ENCODE peak calls at places on chromosomes 6 and 20, in ten cellular contexts. O, L, Q, V, P, A, Z, X, D and W are unnamed samples.

GRCh38 chr6:46190889-46191288 is 20.1 kb upstream of the ENPP5 start:
- DNase-seq in Q (no peak), V (no peak), P (no peak), O (no peak), L (no peak), D (no peak), A (no peak), Z (no peak), X (no peak), W (no peak)

GRCh38 chr6:110476046-110476849 is at the start of gene SLC22A16:
- DNase-seq in X (no peak), P (no peak), Q (no peak), A (no peak), D (no peak), V (peak; percentile 16), O (no peak), L (no peak), Z (no peak), W (peak; percentile 57)

GRCh38 chr20:19811231-19811630 is 53.2 kb downstream of the RIN2 start:
- DNase-seq in P (no peak), Z (no peak), Q (no peak), O (no peak), L (no peak), D (no peak), A (no peak), V (no peak), X (no peak), W (no peak)

GRCh38 chr20:20491110-20491783 is 123.3 kb downstream of the INSM1 start:
- DNase-seq in V (no peak), D (peak; percentile 12), Q (peak; percentile 61), O (no peak), Z (no peak), X (no peak), P (no peak), A (no peak), L (peak; percentile 36), W (no peak)

GRCh38 chr6:117810269-117810668 is 96.8 kb upstream of the SLC35F1 start:
- DNase-seq in Z (no peak), X (no peak), V (no peak), D (no peak), O (no peak), L (no peak), Q (no peak), P (no peak), A (no peak), W (no peak)

GRCh38 chr6:146868671-146869209 is 270.0 kb downstream of the ADGB start:
- DNase-seq in V (no peak), P (no peak), O (no peak), D (no peak), A (no peak), Q (no peak), Z (no peak), L (no peak), X (no peak), W (no peak)

GRCh38 chr6:105808571-105808970 is 277.6 kb upstream of the PRDM1 start:
- DNase-seq in Z (no peak), Q (no peak), V (no peak), A (no peak), P (no peak), D (no peak), X (no peak), O (no peak), L (no peak), W (no peak)

GRCh38 chr6:164967102-164967501 is 342.3 kb downstream of the C6orf118 start:
- DNase-seq in Z (no peak), P (no peak), D (no peak), A (no peak), Q (no peak), O (no peak), L (no peak), V (no peak), X (no peak), W (peak; percentile 33)

GRCh38 chr6:90393232-90393884 is 96.7 kb upstream of the BACH2 start:
- DNase-seq in Z (peak; percentile 58), X (peak; percentile 46), D (peak; percentile 46), L (peak; percentile 75), P (peak; percentile 59), Q (peak; percentile 75), O (peak; percentile 41), A (peak; percentile 69), V (peak; percentile 54), W (peak; percentile 88)

GRCh38 chr6:140960566-140960965 is 1172.2 kb upstream of the GJE1 start:
- DNase-seq in X (no peak), P (no peak), L (no peak), A (no peak), Z (no peak), O (no peak), V (peak; percentile 85), Q (no peak), D (no peak), W (no peak)

GRCh38 chr6:117483004-117483644 is 650 bp downstream of the DCBLD1 start:
- DNase-seq in Q (peak; percentile 38), Z (peak; percentile 59), V (peak; percentile 62), L (peak; percentile 7), D (no peak), O (no peak), A (peak; percentile 72), P (peak; percentile 69), X (no peak), W (peak; percentile 67)

GRCh38 chr20:2006452-2007381 is 12.9 kb upstream of the PDYN start:
- DNase-seq in V (peak; percentile 48), L (peak; percentile 49), A (peak; percentile 51), Q (peak; percentile 84), O (peak; percentile 19), D (peak; percentile 7), X (peak; percentile 9), Z (no peak), P (peak; percentile 56), W (peak; percentile 85)

GRCh38 chr6:73606428-73606827 is 47.4 kb downstream of the SLC17A5 start:
- DNase-seq in D (no peak), X (no peak), O (no peak), Q (peak; percentile 4), L (no peak), A (no peak), V (peak; percentile 8), Z (no peak), P (peak; percentile 11), W (no peak)

GRCh38 chr20:63958471-63958870 is 2.3 kb upstream of the UCKL1 start:
- DNase-seq in V (no peak), Z (no peak), O (no peak), L (no peak), A (no peak), D (no peak), X (no peak), Q (no peak), P (no peak), W (no peak)

GRCh38 chr6:126195625-126196236 is 144.2 kb upstream of the CENPW start:
- DNase-seq in Z (no peak), L (no peak), X (no peak), Q (no peak), O (no peak), D (no peak), V (no peak), A (no peak), P (no peak), W (no peak)

GRCh38 chr6:73768630-73769029 is 72.6 kb downstream of the CD109 start:
- DNase-seq in Q (no peak), P (no peak), A (no peak), D (no peak), V (no peak), O (no peak), L (no peak), Z (no peak), X (no peak), W (no peak)

GRCh38 chr20:59455392-59456341 is 148.7 kb upstream of the PHACTR3 start:
- DNase-seq in X (no peak), Z (peak; percentile 18), L (no peak), P (peak; percentile 27), O (peak; percentile 3), Q (peak; percentile 4), D (no peak), A (peak; percentile 47), V (peak; percentile 21), W (peak; percentile 68)

GRCh38 chr6:134909701-134910595 is 40.0 kb downstream of the ALDH8A1 start:
- DNase-seq in X (no peak), Q (peak; percentile 69), A (no peak), Z (no peak), P (no peak), L (no peak), O (no peak), D (no peak), V (no peak), W (no peak)

GRCh38 chr6:13299909-13300308 is 28.4 kb downstream of the TBC1D7 start:
- DNase-seq in A (no peak), O (no peak), Z (no peak), X (no peak), P (no peak), D (no peak), Q (no peak), V (no peak), L (no peak), W (no peak)

GRCh38 chr6:154510144-154510905 is at the start of gene CNKSR3:
- DNase-seq in D (no peak), A (peak; percentile 97), Q (peak; percentile 91), P (peak; percentile 95), L (peak; percentile 33), X (peak; percentile 90), Z (peak; percentile 89), O (peak; percentile 83), V (peak; percentile 93), W (peak; percentile 98)

GRCh38 chr6:79453558-79454042 is 83.6 kb downstream of the LCA5 start:
- DNase-seq in O (no peak), X (no peak), D (no peak), L (no peak), P (no peak), Q (peak; percentile 74), Z (no peak), A (no peak), V (no peak), W (no peak)